ENCODE peak calls at places on chromosomes 12 and 14, in nine cellular contexts. D, X, W, G, Y, V, P, Z and N are unnamed samples.

GRCh38 chr12:132251310-132251709 is 78.1 kb downstream of the GALNT9 start:
- DNase-seq in D (no peak), X (no peak), W (no peak), G (no peak), Y (no peak), V (no peak), P (no peak), Z (no peak), N (no peak)

GRCh38 chr12:51970904-51971646 is 19.6 kb downstream of the ACVR1B start:
- DNase-seq in D (peak; percentile 47), X (peak; percentile 86), W (no peak), G (no peak), Y (peak; percentile 14), V (no peak), P (no peak), Z (peak; percentile 98), N (no peak)

GRCh38 chr12:59383426-59383822 is 212.4 kb upstream of the SLC16A7 start:
- DNase-seq in D (no peak), X (no peak), W (no peak), G (no peak), Y (no peak), V (no peak), P (no peak), Z (no peak), N (no peak)

GRCh38 chr12:105205322-105206048 is 30.5 kb downstream of the APPL2 start:
- DNase-seq in D (no peak), X (no peak), W (peak; percentile 93), G (no peak), Y (no peak), V (no peak), P (no peak), Z (no peak), N (peak; percentile 55)

GRCh38 chr12:106924458-106924857 is 31.2 kb upstream of the TMEM263 start:
- DNase-seq in D (no peak), X (no peak), W (no peak), G (no peak), Y (no peak), V (no peak), P (no peak), Z (no peak), N (no peak)

GRCh38 chr12:68319988-68320623 is 12.1 kb downstream of the MDM1 start:
- DNase-seq in D (no peak), X (no peak), W (no peak), G (peak; percentile 19), Y (no peak), V (no peak), P (no peak), Z (no peak), N (no peak)

GRCh38 chr14:77307099-77307496 is 13.6 kb downstream of the POMT2 start:
- DNase-seq in D (no peak), X (no peak), W (no peak), G (no peak), Y (peak; percentile 27), V (no peak), P (peak; percentile 41), Z (peak; percentile 57), N (no peak)

GRCh38 chr12:112466835-112467234 is 48.1 kb downstream of the PTPN11 start:
- DNase-seq in D (no peak), X (no peak), W (no peak), G (no peak), Y (no peak), V (no peak), P (no peak), Z (no peak), N (no peak)

GRCh38 chr12:74782086-74782485 is 244.5 kb downstream of the ATXN7L3B start:
- DNase-seq in D (no peak), X (no peak), W (no peak), G (no peak), Y (no peak), V (no peak), P (no peak), Z (no peak), N (no peak)

GRCh38 chr14:54189358-54190354 is 207.2 kb upstream of the CDKN3 start:
- DNase-seq in D (no peak), X (peak; percentile 89), W (no peak), G (no peak), Y (peak; percentile 56), V (peak; percentile 52), P (no peak), Z (peak; percentile 89), N (no peak)

GRCh38 chr14:87076146-87076545 is 916.8 kb downstream of the GALC start:
- DNase-seq in D (no peak), X (no peak), W (no peak), G (no peak), Y (no peak), V (no peak), P (no peak), Z (peak; percentile 41), N (no peak)

GRCh38 chr14:103172921-103173320 is 49.7 kb downstream of the TNFAIP2 start:
- DNase-seq in D (no peak), X (no peak), W (no peak), G (no peak), Y (no peak), V (no peak), P (no peak), Z (no peak), N (no peak)

GRCh38 chr12:121812921-121813896 is 9.4 kb downstream of the SETD1B start:
- DNase-seq in D (no peak), X (no peak), W (no peak), G (no peak), Y (no peak), V (no peak), P (no peak), Z (no peak), N (no peak)

GRCh38 chr12:95796225-95796981 is 5.8 kb upstream of the NTN4 start:
- DNase-seq in D (no peak), X (peak; percentile 41), W (no peak), G (no peak), Y (peak; percentile 35), V (no peak), P (no peak), Z (peak; percentile 90), N (no peak)

GRCh38 chr14:23694085-23694975 is 58.2 kb downstream of the DHRS2 start:
- DNase-seq in D (no peak), X (peak; percentile 8), W (no peak), G (no peak), Y (no peak), V (peak; percentile 5), P (no peak), Z (peak; percentile 6), N (no peak)

GRCh38 chr12:123058471-123058870 is 78.0 kb downstream of the ARL6IP4 start:
- DNase-seq in D (no peak), X (no peak), W (no peak), G (no peak), Y (no peak), V (no peak), P (no peak), Z (no peak), N (no peak)

GRCh38 chr12:82682326-82682725 is 4.4 kb upstream of the TMTC2 start:
- DNase-seq in D (no peak), X (no peak), W (no peak), G (no peak), Y (no peak), V (no peak), P (no peak), Z (no peak), N (no peak)

GRCh38 chr12:6821674-6822433 is at the start of gene GPR162:
- DNase-seq in D (no peak), X (peak; percentile 47), W (peak; percentile 59), G (peak; percentile 72), Y (peak; percentile 38), V (peak; percentile 49), P (no peak), Z (no peak), N (peak; percentile 68)